ENCODE peak calls at places on chromosome 14, in ten cellular contexts. J, U, O, E, L, W, I, G, S and K are unnamed samples.

GRCh38 chr14:96249016-96249415 is 7.0 kb upstream of the BDKRB1 start:
- DNase-seq in W (no peak), O (no peak), L (no peak), S (no peak), E (no peak), J (peak; percentile 95), U (no peak), I (no peak), G (no peak), K (no peak)

GRCh38 chr14:32998433-32998832 is 59.8 kb downstream of the NPAS3 start:
- DNase-seq in E (no peak), S (no peak), I (no peak), O (no peak), L (no peak), G (no peak), W (no peak), U (no peak), J (peak; percentile 35), K (no peak)

GRCh38 chr14:30808576-30808975 is 65.8 kb upstream of the COCH start:
- DNase-seq in E (no peak), U (no peak), S (no peak), O (no peak), J (no peak), L (no peak), I (no peak), W (no peak), G (no peak), K (no peak)

GRCh38 chr14:27945512-27945911 is 821.1 kb upstream of the FOXG1 start:
- DNase-seq in U (no peak), J (no peak), L (no peak), I (no peak), E (no peak), W (no peak), G (no peak), O (no peak), S (no peak), K (no peak)

GRCh38 chr14:69945905-69946304 is 66.7 kb downstream of the SMOC1 start:
- DNase-seq in U (no peak), G (no peak), W (no peak), J (peak; percentile 53), O (peak; percentile 17), E (peak; percentile 30), I (no peak), S (no peak), L (no peak), K (no peak)

GRCh38 chr14:99531221-99532096 is 50.2 kb downstream of the CCNK start:
- DNase-seq in W (no peak), U (no peak), O (no peak), E (no peak), L (no peak), J (no peak), S (no peak), I (no peak), G (no peak), K (no peak)

GRCh38 chr14:42469637-42470426 is 863.2 kb downstream of the LRFN5 start:
- DNase-seq in S (no peak), L (no peak), G (no peak), J (peak; percentile 50), I (no peak), W (no peak), U (no peak), E (no peak), O (no peak), K (no peak)

GRCh38 chr14:95519699-95520098 is 3.2 kb upstream of the SYNE3 start:
- DNase-seq in E (no peak), U (no peak), W (peak; percentile 86), S (peak; percentile 48), L (peak; percentile 87), O (peak; percentile 41), G (peak; percentile 74), I (no peak), J (peak; percentile 92), K (peak; percentile 78)

GRCh38 chr14:105066285-105067071 is 1.2 kb upstream of the GPR132 start:
- DNase-seq in L (peak; percentile 71), G (no peak), U (no peak), I (no peak), W (no peak), O (no peak), S (no peak), J (no peak), E (no peak), K (no peak)

GRCh38 chr14:57029620-57030253 is 219.5 kb upstream of the OTX2 start:
- DNase-seq in S (no peak), I (no peak), J (no peak), G (no peak), U (no peak), E (no peak), L (no peak), W (no peak), O (no peak), K (no peak)